ENCODE peak calls at places on chromosomes 11 and 22, in four cellular contexts. S is HCT116, F is K562, U is HepG2. J is an unnamed sample.

GRCh38 chr22:38696606-38697005 is 4.1 kb downstream of the JOSD1 start:
- DNase-seq in S (peak), F (peak), U (peak), J (no peak)

GRCh38 chr22:28002863-28003565 is 84.0 kb upstream of the PITPNB start:
- DNase-seq in F (no peak), S (no peak), U (no peak), J (no peak)

GRCh38 chr11:14907411-14908213 is 15.6 kb upstream of the CYP2R1 start:
- DNase-seq in U (peak), F (peak), S (no peak), J (peak)

GRCh38 chr11:34053161-34053686 is 1.7 kb downstream of the CAPRIN1 start:
- DNase-seq in S (no peak), F (peak), U (peak), J (peak)

GRCh38 chr11:117045956-117046355 is 52.3 kb downstream of the SIK3 start:
- DNase-seq in F (no peak), S (no peak), U (peak), J (no peak)

GRCh38 chr22:37258005-37258790 is 14.1 kb upstream of the RAC2 start:
- DNase-seq in U (no peak), S (no peak), F (no peak), J (no peak)

GRCh38 chr22:37157516-37158289 is 8.0 kb upstream of the IL2RB start:
- DNase-seq in S (peak), U (no peak), F (no peak), J (no peak)

GRCh38 chr22:37416806-37417205 is 10.5 kb downstream of the ELFN2 start:
- DNase-seq in U (no peak), S (no peak), F (peak), J (peak)

GRCh38 chr11:62880231-62880802 is 379 bp upstream of the SLC3A2 start:
- DNase-seq in S (no peak), F (peak), U (no peak), J (no peak)

GRCh38 chr11:85934599-85935169 is 79.5 kb downstream of the CCDC83 start:
- DNase-seq in F (no peak), S (no peak), U (no peak), J (no peak)

GRCh38 chr11:73140213-73141030 is 1.7 kb downstream of the FCHSD2 start:
- DNase-seq in F (peak), S (no peak), U (no peak), J (peak)

GRCh38 chr11:35990170-35990569 is 46.3 kb downstream of the LDLRAD3 start:
- DNase-seq in S (no peak), U (no peak), F (no peak), J (no peak)

GRCh38 chr11:113874096-113874919 is 1.1 kb downstream of the USP28 start:
- DNase-seq in S (no peak), U (no peak), F (peak), J (no peak)

GRCh38 chr11:516400-516799 is 9.4 kb upstream of the RNH1 start:
- DNase-seq in F (no peak), S (no peak), U (no peak), J (no peak)

GRCh38 chr11:515131-515530 is 8.1 kb upstream of the RNH1 start:
- DNase-seq in U (no peak), S (no peak), F (no peak), J (no peak)

GRCh38 chr11:520428-521178 is 13.6 kb upstream of the RNH1 start:
- DNase-seq in F (no peak), S (no peak), U (peak), J (no peak)

GRCh38 chr11:521179-521688 is 14.1 kb downstream of the HRAS start:
- DNase-seq in F (no peak), U (no peak), S (no peak), J (no peak)

GRCh38 chr11:518463-519202 is 11.6 kb upstream of the RNH1 start:
- DNase-seq in F (peak), S (peak), U (peak), J (peak)
- TF ChIP-seq ELF1 in F (peak), S (no peak), U (no peak), J (no peak)

DNA sequence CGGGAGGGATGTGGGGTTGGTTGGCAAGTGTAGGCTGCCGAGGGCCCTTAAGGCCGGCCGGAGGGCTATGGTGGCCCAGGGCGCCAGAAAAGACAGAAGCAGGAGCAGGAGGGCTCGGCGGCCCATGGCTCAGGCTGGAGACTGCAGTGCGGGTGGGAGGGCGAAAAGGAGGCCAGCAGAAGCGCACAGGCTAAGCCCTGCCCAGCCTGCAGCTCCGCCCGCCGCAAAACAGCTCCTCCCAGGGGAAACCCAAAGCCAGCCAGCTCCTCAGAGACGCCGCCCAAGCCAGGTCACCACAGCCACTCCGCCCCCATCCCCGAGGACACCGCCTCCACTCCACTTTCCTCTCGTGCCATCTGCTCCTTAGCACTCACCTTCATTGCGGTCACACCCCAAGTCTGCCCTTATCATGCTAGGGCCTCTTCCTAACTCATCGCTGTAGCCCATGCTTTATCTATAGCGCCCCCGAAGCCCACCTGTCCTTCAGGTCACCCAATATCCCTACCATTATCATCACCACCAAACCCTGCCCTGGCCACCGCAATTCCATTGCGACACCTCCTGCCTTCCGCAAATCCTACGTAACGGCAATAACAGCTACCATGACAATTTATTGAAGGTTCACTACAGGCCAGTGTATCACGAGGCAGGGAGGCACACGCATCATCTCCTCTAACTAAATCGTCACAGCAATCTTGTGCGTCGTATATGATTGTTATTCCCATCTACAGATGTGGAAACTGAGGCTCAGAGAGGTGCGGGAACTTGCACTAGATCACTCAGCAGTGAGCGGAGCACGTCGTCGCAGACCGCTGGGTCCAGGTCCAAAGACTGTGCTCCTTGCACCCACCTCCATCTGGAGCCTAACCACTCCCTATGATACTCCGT is at the start of gene PRCP:
- DNase-seq in U (peak), S (peak), F (peak), J (peak)
- TF ChIP-seq CTCF in U (peak), S (no peak), F (peak), J (peak)

GRCh38 chr11:3905080-3905953 is 49.9 kb downstream of the STIM1 start:
- DNase-seq in S (peak), F (peak), U (peak), J (no peak)
- TF ChIP-seq ELF1 in S (no peak), F (no peak), U (peak), J (no peak)

GRCh38 chr22:23180301-23180892 is at the start of gene BCR:
- DNase-seq in S (peak), F (peak), U (no peak), J (peak)
- TF ChIP-seq CTCF in S (no peak), F (no peak), U (no peak), J (no peak)

GRCh38 chr11:111301004-111301839 is 2.9 kb downstream of the POU2AF3 start:
- DNase-seq in F (no peak), U (no peak), S (no peak), J (no peak)
- TF ChIP-seq ELF1 in F (no peak), U (no peak), S (no peak), J (no peak)

GRCh38 chr11:135073444-135073843 is 661.4 kb upstream of the B3GAT1 start:
- DNase-seq in S (no peak), U (no peak), F (no peak), J (no peak)

GRCh38 chr11:135073870-135074269 is 661.8 kb upstream of the B3GAT1 start:
- DNase-seq in S (no peak), U (no peak), F (no peak), J (no peak)

GRCh38 chr11:135069884-135070283 is 657.8 kb upstream of the B3GAT1 start:
- DNase-seq in U (no peak), S (no peak), F (no peak), J (no peak)

GRCh38 chr11:135074397-135074998 is 662.5 kb upstream of the B3GAT1 start:
- DNase-seq in S (no peak), U (no peak), F (no peak), J (no peak)

GRCh38 chr11:135075740-135076139 is 663.7 kb upstream of the B3GAT1 start:
- DNase-seq in U (peak), S (peak), F (peak), J (no peak)
- TF ChIP-seq CTCF in U (peak), S (peak), F (peak), J (peak)

GRCh38 chr11:2209900-2210321 is 38.3 kb upstream of the TH start:
- DNase-seq in S (no peak), U (no peak), F (no peak), J (no peak)
- TF ChIP-seq ELF1 in S (no peak), U (no peak), F (no peak), J (no peak)

J was measured in SK-N-SH.